ENCODE peak calls at places on chromosome 2, in ten cellular contexts. K is SHP77 treated with DMSO at 0.1 percent for 48 hours; D is sciatic nerve; J is EL; X is Right ventricle myocardium superior; Y is progenitor cell of endocrine pancreas; S is OCI-LY7; N is fibroblast of pulmonary artery; M is Peyer's patch; Z is activated T-cell treated with anti-CD3 and anti-CD28 coated beads, Interleukin-2, amount 50 U/mL, for 1 hour. T is an unnamed sample.

GRCh38 chr2:122145805-122146204 is 390.4 kb downstream of the TSN start:
- DNase-seq in K (no peak), D (no peak), J (no peak), X (no peak), Y (no peak), S (no peak), N (no peak), M (no peak), Z (no peak), T (no peak)

GRCh38 chr2:96547751-96548161 is 11.2 kb downstream of the ARID5A start:
- DNase-seq in K (no peak), D (no peak), J (peak; percentile 23), X (no peak), Y (no peak), S (no peak), N (no peak), M (no peak), Z (no peak), T (no peak)

GRCh38 chr2:39942970-39943369 is 163.9 kb upstream of the THUMPD2 start:
- DNase-seq in K (no peak), D (no peak), J (peak; percentile 19), X (no peak), Y (no peak), S (no peak), N (peak; percentile 39), M (no peak), Z (no peak), T (peak; percentile 7)

GRCh38 chr2:172667926-172668325 is 67.7 kb upstream of the RAPGEF4 start:
- DNase-seq in K (no peak), D (no peak), J (peak; percentile 23), X (no peak), Y (no peak), S (no peak), N (no peak), M (no peak), Z (no peak), T (no peak)

GRCh38 chr2:26144031-26144430 is 28.9 kb upstream of the GAREM2 start:
- DNase-seq in K (no peak), D (no peak), J (no peak), X (no peak), Y (no peak), S (no peak), N (no peak), M (no peak), Z (no peak), T (no peak)

GRCh38 chr2:8438996-8439395 is 242.9 kb upstream of the ID2 start:
- DNase-seq in K (no peak), D (no peak), J (no peak), X (peak; percentile 56), Y (no peak), S (no peak), N (no peak), M (no peak), Z (no peak), T (no peak)

GRCh38 chr2:101823347-101823791 is 125.9 kb downstream of the MAP4K4 start:
- DNase-seq in K (no peak), D (peak; percentile 78), J (peak; percentile 70), X (no peak), Y (no peak), S (peak; percentile 53), N (peak; percentile 72), M (peak; percentile 58), Z (peak; percentile 61), T (peak; percentile 71)

GRCh38 chr2:43207553-43208300 is 18.7 kb downstream of the ZFP36L2 start:
- DNase-seq in K (no peak), D (no peak), J (no peak), X (no peak), Y (no peak), S (no peak), N (no peak), M (peak; percentile 59), Z (no peak), T (no peak)

GRCh38 chr2:10922307-10923006 is 10.7 kb downstream of the KCNF1 start:
- DNase-seq in K (no peak), D (peak; percentile 22), J (no peak), X (no peak), Y (no peak), S (no peak), N (no peak), M (no peak), Z (no peak), T (no peak)

GRCh38 chr2:208978966-208979365 is 444.9 kb upstream of the MAP2 start:
- DNase-seq in K (no peak), D (no peak), J (no peak), X (no peak), Y (no peak), S (no peak), N (no peak), M (no peak), Z (no peak), T (no peak)

GRCh38 chr2:234372506-234372905 is 124.4 kb downstream of the ARL4C start:
- DNase-seq in K (no peak), D (no peak), J (no peak), X (no peak), Y (no peak), S (no peak), N (no peak), M (no peak), Z (no peak), T (no peak)

GRCh38 chr2:216172493-216172892 is 63.3 kb downstream of the XRCC5 start:
- DNase-seq in K (no peak), D (no peak), J (no peak), X (no peak), Y (no peak), S (no peak), N (no peak), M (no peak), Z (no peak), T (no peak)

GRCh38 chr2:151363709-151364108 is 6.3 kb downstream of the TNFAIP6 start:
- DNase-seq in K (no peak), D (no peak), J (no peak), X (peak; percentile 73), Y (no peak), S (no peak), N (peak; percentile 92), M (no peak), Z (no peak), T (no peak)

GRCh38 chr2:219445220-219445631 is 10.6 kb downstream of the SPEG start:
- DNase-seq in K (no peak), D (no peak), J (no peak), X (peak; percentile 10), Y (no peak), S (no peak), N (no peak), M (no peak), Z (no peak), T (no peak)

GRCh38 chr2:235032949-235033348 is 81.1 kb downstream of the SH3BP4 start:
- DNase-seq in K (no peak), D (no peak), J (no peak), X (peak; percentile 26), Y (no peak), S (no peak), N (no peak), M (no peak), Z (no peak), T (no peak)

GRCh38 chr2:179612108-179612507 is 249.3 kb downstream of the ZNF385B start:
- DNase-seq in K (no peak), D (no peak), J (peak; percentile 73), X (no peak), Y (no peak), S (no peak), N (peak; percentile 23), M (no peak), Z (no peak), T (peak; percentile 67)

GRCh38 chr2:101658387-101658786 is 39.1 kb upstream of the MAP4K4 start:
- DNase-seq in K (no peak), D (no peak), J (no peak), X (no peak), Y (no peak), S (no peak), N (no peak), M (no peak), Z (no peak), T (no peak)

GRCh38 chr2:158391876-158392275 is 64.7 kb downstream of the CCDC148 start:
- DNase-seq in K (no peak), D (no peak), J (peak; percentile 78), X (no peak), Y (no peak), S (no peak), N (no peak), M (no peak), Z (no peak), T (no peak)

GRCh38 chr2:24022975-24023575 is 13.2 kb downstream of the MFSD2B start:
- DNase-seq in K (no peak), D (no peak), J (no peak), X (no peak), Y (no peak), S (no peak), N (no peak), M (no peak), Z (no peak), T (no peak)

GRCh38 chr2:240127351-240127750 is 8.8 kb downstream of the COPS9 start:
- DNase-seq in K (no peak), D (peak; percentile 15), J (no peak), X (peak; percentile 10), Y (no peak), S (no peak), N (no peak), M (peak; percentile 19), Z (no peak), T (no peak)